ENCODE peak calls at places on chromosomes 13 and 19, in four cellular contexts. A, R, F and S are unnamed samples.

GRCh38 chr19:49502866-49503581 is 6.8 kb downstream of the RPS11 start:
- DNase-seq in R (no peak), A (no peak), F (peak), S (no peak)

GRCh38 chr13:110119943-110120905 is 186.7 kb downstream of the COL4A1 start:
- DNase-seq in F (no peak), A (no peak), R (no peak), S (no peak)

GRCh38 chr19:44367024-44367423 is 10.5 kb upstream of the ZNF112 start:
- DNase-seq in R (no peak), F (no peak), A (no peak), S (no peak)

GRCh38 chr19:1942934-1943555 is 2.1 kb downstream of the CSNK1G2 start:
- DNase-seq in F (no peak), R (no peak), A (no peak), S (no peak)

GRCh38 chr13:99196466-99197256 is 4.0 kb upstream of the UBAC2 start:
- DNase-seq in F (no peak), R (no peak), A (no peak), S (no peak)

GRCh38 chr19:34120846-34121639 is 51.3 kb upstream of the LSM14A start:
- DNase-seq in F (peak), A (no peak), R (peak), S (peak)

GRCh38 chr19:14346279-14346678 is 35.0 kb upstream of the ADGRE5 start:
- DNase-seq in R (no peak), A (no peak), F (no peak), S (no peak)

GRCh38 chr13:111488466-111489132 is 168.2 kb downstream of the TEX29 start:
- DNase-seq in A (no peak), R (peak), F (no peak), S (no peak)

GRCh38 chr13:101596803-101597202 is 144.3 kb downstream of the ITGBL1 start:
- DNase-seq in F (no peak), A (no peak), R (no peak), S (no peak)

GRCh38 chr13:79724348-79725103 is 243.6 kb downstream of the NDFIP2 start:
- DNase-seq in F (no peak), A (no peak), R (no peak), S (peak)

GRCh38 chr13:42101821-42102580 is 53.6 kb downstream of the DGKH start:
- DNase-seq in F (no peak), R (no peak), A (no peak), S (no peak)

GRCh38 chr19:13876834-13877233 is at the start of gene NANOS3:
- DNase-seq in A (no peak), F (no peak), R (no peak), S (no peak)

GRCh38 chr13:47326061-47326460 is 429.2 kb upstream of the HTR2A start:
- DNase-seq in F (peak), A (no peak), R (no peak), S (peak)

GRCh38 chr19:518292-519231 is 11.3 kb downstream of the TPGS1 start:
- DNase-seq in A (peak), R (peak), F (no peak), S (no peak)

GRCh38 chr19:44623080-44623479 is 9.7 kb downstream of the IGSF23 start:
- DNase-seq in F (peak), R (no peak), A (no peak), S (no peak)